ENCODE peak calls at places on chromosomes 4 and X, in seven cellular contexts. One of them, this sample, is unnamed.

GRCh38 chr4:16827762-16828724 is 70.4 kb downstream of the LDB2 start:
- DNase-seq in EH: no peak
- DNase-seq in activated T-helper 1 cell treated with anti-CD3 and anti-CD28 coated beads, Interleukin-12 subunit alpha, Interleukin-12 subunit beta, Interleukin-2, Interleukin-4 antibody, amounts not matched to agents 30 ng/mL and 10 ng/mL and 1 ng/mL, durations not matched to agents 14 hours and 24 hours and 36 hours: no peak
- DNase-seq in erythroblast: no peak
- DNase-seq in NCI-H774: no peak
- DNase-seq in SJCRH30: no peak
- DNase-seq in progenitor cell of endocrine pancreas: no peak
- DNase-seq in this sample: no peak

GRCh38 chrX:131270085-131270484 is 19.0 kb downstream of the IGSF1 start:
- DNase-seq in EH: no peak
- DNase-seq in activated T-helper 1 cell treated with anti-CD3 and anti-CD28 coated beads, Interleukin-12 subunit alpha, Interleukin-12 subunit beta, Interleukin-2, Interleukin-4 antibody, amounts not matched to agents 30 ng/mL and 10 ng/mL and 1 ng/mL, durations not matched to agents 14 hours and 24 hours and 36 hours: no peak
- DNase-seq in erythroblast: no peak
- DNase-seq in NCI-H774: no peak
- DNase-seq in SJCRH30: no peak
- DNase-seq in progenitor cell of endocrine pancreas: no peak
- DNase-seq in this sample: no peak

GRCh38 chr4:40413396-40413795 is 78.3 kb downstream of the CHRNA9 start:
- DNase-seq in EH: no peak
- DNase-seq in activated T-helper 1 cell treated with anti-CD3 and anti-CD28 coated beads, Interleukin-12 subunit alpha, Interleukin-12 subunit beta, Interleukin-2, Interleukin-4 antibody, amounts not matched to agents 30 ng/mL and 10 ng/mL and 1 ng/mL, durations not matched to agents 14 hours and 24 hours and 36 hours: no peak
- DNase-seq in erythroblast: no peak
- DNase-seq in NCI-H774: no peak
- DNase-seq in SJCRH30: no peak
- DNase-seq in progenitor cell of endocrine pancreas: no peak
- DNase-seq in this sample: no peak

GRCh38 chrX:11760958-11761357 is 2.9 kb downstream of the MSL3 start:
- DNase-seq in EH: no peak
- DNase-seq in activated T-helper 1 cell treated with anti-CD3 and anti-CD28 coated beads, Interleukin-12 subunit alpha, Interleukin-12 subunit beta, Interleukin-2, Interleukin-4 antibody, amounts not matched to agents 30 ng/mL and 10 ng/mL and 1 ng/mL, durations not matched to agents 14 hours and 24 hours and 36 hours: no peak
- DNase-seq in erythroblast: no peak
- DNase-seq in NCI-H774: no peak
- DNase-seq in SJCRH30: no peak
- DNase-seq in progenitor cell of endocrine pancreas: no peak
- DNase-seq in this sample: no peak

GRCh38 chr4:16116019-16116418 is 32.2 kb upstream of the PROM1 start:
- DNase-seq in EH: no peak
- DNase-seq in activated T-helper 1 cell treated with anti-CD3 and anti-CD28 coated beads, Interleukin-12 subunit alpha, Interleukin-12 subunit beta, Interleukin-2, Interleukin-4 antibody, amounts not matched to agents 30 ng/mL and 10 ng/mL and 1 ng/mL, durations not matched to agents 14 hours and 24 hours and 36 hours: no peak
- DNase-seq in erythroblast: no peak
- DNase-seq in NCI-H774: peak; percentile 54
- DNase-seq in SJCRH30: peak; percentile 85
- DNase-seq in progenitor cell of endocrine pancreas: no peak
- DNase-seq in this sample: no peak

GRCh38 chr4:680091-680490 is 5.7 kb downstream of the MYL5 start:
- DNase-seq in EH: no peak
- DNase-seq in activated T-helper 1 cell treated with anti-CD3 and anti-CD28 coated beads, Interleukin-12 subunit alpha, Interleukin-12 subunit beta, Interleukin-2, Interleukin-4 antibody, amounts not matched to agents 30 ng/mL and 10 ng/mL and 1 ng/mL, durations not matched to agents 14 hours and 24 hours and 36 hours: no peak
- DNase-seq in erythroblast: no peak
- DNase-seq in NCI-H774: no peak
- DNase-seq in SJCRH30: no peak
- DNase-seq in progenitor cell of endocrine pancreas: no peak
- DNase-seq in this sample: no peak

GRCh38 chr4:7962609-7963508 is 23.2 kb upstream of the AFAP1 start:
- DNase-seq in EH: no peak
- DNase-seq in activated T-helper 1 cell treated with anti-CD3 and anti-CD28 coated beads, Interleukin-12 subunit alpha, Interleukin-12 subunit beta, Interleukin-2, Interleukin-4 antibody, amounts not matched to agents 30 ng/mL and 10 ng/mL and 1 ng/mL, durations not matched to agents 14 hours and 24 hours and 36 hours: no peak
- DNase-seq in erythroblast: no peak
- DNase-seq in NCI-H774: no peak
- DNase-seq in SJCRH30: no peak
- DNase-seq in progenitor cell of endocrine pancreas: no peak
- DNase-seq in this sample: no peak

GRCh38 chr4:180617203-180617602 is 1626.0 kb upstream of the TENM3 start:
- DNase-seq in EH: no peak
- DNase-seq in activated T-helper 1 cell treated with anti-CD3 and anti-CD28 coated beads, Interleukin-12 subunit alpha, Interleukin-12 subunit beta, Interleukin-2, Interleukin-4 antibody, amounts not matched to agents 30 ng/mL and 10 ng/mL and 1 ng/mL, durations not matched to agents 14 hours and 24 hours and 36 hours: no peak
- DNase-seq in erythroblast: no peak
- DNase-seq in NCI-H774: no peak
- DNase-seq in SJCRH30: peak; percentile 9
- DNase-seq in progenitor cell of endocrine pancreas: no peak
- DNase-seq in this sample: no peak

GRCh38 chr4:173074501-173074946 is 94.1 kb upstream of the GALNT7 start:
- DNase-seq in EH: peak; percentile 1
- DNase-seq in activated T-helper 1 cell treated with anti-CD3 and anti-CD28 coated beads, Interleukin-12 subunit alpha, Interleukin-12 subunit beta, Interleukin-2, Interleukin-4 antibody, amounts not matched to agents 30 ng/mL and 10 ng/mL and 1 ng/mL, durations not matched to agents 14 hours and 24 hours and 36 hours: no peak
- DNase-seq in erythroblast: no peak
- DNase-seq in NCI-H774: no peak
- DNase-seq in SJCRH30: peak; percentile 51
- DNase-seq in progenitor cell of endocrine pancreas: no peak
- DNase-seq in this sample: no peak

GRCh38 chr4:146508229-146508939 is 13.4 kb downstream of the SLC10A7 start:
- DNase-seq in EH: peak; percentile 12
- DNase-seq in activated T-helper 1 cell treated with anti-CD3 and anti-CD28 coated beads, Interleukin-12 subunit alpha, Interleukin-12 subunit beta, Interleukin-2, Interleukin-4 antibody, amounts not matched to agents 30 ng/mL and 10 ng/mL and 1 ng/mL, durations not matched to agents 14 hours and 24 hours and 36 hours: no peak
- DNase-seq in erythroblast: no peak
- DNase-seq in NCI-H774: no peak
- DNase-seq in SJCRH30: no peak
- DNase-seq in progenitor cell of endocrine pancreas: no peak
- DNase-seq in this sample: no peak

GRCh38 chrX:111568356-111568755 is 56.9 kb downstream of the SERTM2 start:
- DNase-seq in EH: peak; percentile 0
- DNase-seq in activated T-helper 1 cell treated with anti-CD3 and anti-CD28 coated beads, Interleukin-12 subunit alpha, Interleukin-12 subunit beta, Interleukin-2, Interleukin-4 antibody, amounts not matched to agents 30 ng/mL and 10 ng/mL and 1 ng/mL, durations not matched to agents 14 hours and 24 hours and 36 hours: no peak
- DNase-seq in erythroblast: peak; percentile 0
- DNase-seq in NCI-H774: no peak
- DNase-seq in SJCRH30: peak; percentile 76
- DNase-seq in progenitor cell of endocrine pancreas: no peak
- DNase-seq in this sample: no peak

GRCh38 chr4:183492791-183493221 is 12.1 kb upstream of the ING2 start:
- DNase-seq in EH: peak; percentile 95
- DNase-seq in activated T-helper 1 cell treated with anti-CD3 and anti-CD28 coated beads, Interleukin-12 subunit alpha, Interleukin-12 subunit beta, Interleukin-2, Interleukin-4 antibody, amounts not matched to agents 30 ng/mL and 10 ng/mL and 1 ng/mL, durations not matched to agents 14 hours and 24 hours and 36 hours: no peak
- DNase-seq in erythroblast: no peak
- DNase-seq in NCI-H774: no peak
- DNase-seq in SJCRH30: peak; percentile 14
- DNase-seq in progenitor cell of endocrine pancreas: no peak
- DNase-seq in this sample: no peak